ENCODE peak calls at places on chromosomes 3 and 15, in ten cellular contexts. E, Y, K, W, A, X, U, Z, J and G are unnamed samples.

GRCh38 chr15:101472033-101472432 is 17.5 kb downstream of the PCSK6 start:
- DNase-seq in E (no peak), Y (no peak), K (no peak), W (no peak), A (no peak), X (no peak), U (no peak), Z (no peak), J (no peak), G (no peak)

GRCh38 chr3:46905191-46905560 is 27.7 kb downstream of the PTH1R start:
- DNase-seq in E (no peak), Y (no peak), K (no peak), W (no peak), A (peak; percentile 38), X (no peak), U (no peak), Z (no peak), J (peak; percentile 13), G (no peak)

GRCh38 chr3:77835916-77836315 is 796.0 kb downstream of the ROBO2 start:
- DNase-seq in E (no peak), Y (no peak), K (no peak), W (no peak), A (no peak), X (no peak), U (no peak), Z (no peak), J (no peak), G (no peak)

GRCh38 chr3:150968341-150968740 is 4.2 kb downstream of the CLRN1 start:
- DNase-seq in E (no peak), Y (no peak), K (no peak), W (no peak), A (no peak), X (no peak), U (no peak), Z (no peak), J (no peak), G (no peak)

GRCh38 chr3:145022447-145022846 is 1050.8 kb downstream of the DIPK2A start:
- DNase-seq in E (no peak), Y (no peak), K (no peak), W (no peak), A (no peak), X (no peak), U (no peak), Z (no peak), J (no peak), G (no peak)

GRCh38 chr3:189041482-189042090 is 130.2 kb upstream of the TPRG1 start:
- DNase-seq in E (peak; percentile 40), Y (peak; percentile 91), K (peak; percentile 70), W (peak; percentile 53), A (peak; percentile 69), X (peak; percentile 34), U (peak; percentile 52), Z (peak; percentile 32), J (peak; percentile 28), G (no peak)

GRCh38 chr3:101509811-101510210 is 3.2 kb downstream of the SENP7 start:
- DNase-seq in E (no peak), Y (no peak), K (no peak), W (no peak), A (no peak), X (no peak), U (peak; percentile 31), Z (peak; percentile 38), J (no peak), G (no peak)

GRCh38 chr3:156406393-156406792 is 148.5 kb downstream of the SSR3 start:
- DNase-seq in E (no peak), Y (peak; percentile 29), K (no peak), W (no peak), A (no peak), X (no peak), U (no peak), Z (no peak), J (no peak), G (no peak)

GRCh38 chr3:134361162-134361831 is 12.9 kb downstream of the AMOTL2 start:
- DNase-seq in E (no peak), Y (no peak), K (no peak), W (no peak), A (peak; percentile 59), X (peak; percentile 25), U (no peak), Z (no peak), J (peak; percentile 32), G (no peak)